ENCODE peak calls at places on chromosomes 7 and 10, in six cellular contexts. D is Karpas-422; X is frontal cortex; Y is IMR-90; G is stimulated activated CD4-positive, alpha-beta T cell treated with anti-CD3 and anti-CD28 coated beads, Interleukin-12 subunit alpha, Interleukin-12 subunit beta, amount 100 ng/mL, for 4 hours; Z is NCI-H446 treated with DMSO at 0.1 percent for 48 hours. E is an unnamed sample.
A peak's percentile ranks its signal among the peaks of the same experiment; 100 is the strongest.

GRCh38 chr10:20890009-20890408 is 7.1 kb downstream of the NEBL start:
- DNase-seq in G (no peak), X (no peak), Z (no peak), D (no peak), Y (no peak), E (no peak)

GRCh38 chr7:33895025-33895804 is 10.1 kb upstream of the BMPER start:
- DNase-seq in Z (peak; percentile 61), X (no peak), D (peak; percentile 88), G (peak; percentile 68), Y (peak; percentile 75), E (no peak)

GRCh38 chr10:70190581-70190980 is 20.3 kb upstream of the SAR1A start:
- DNase-seq in X (no peak), Y (no peak), Z (no peak), G (no peak), D (no peak), E (no peak)

GRCh38 chr10:32887481-32887880 is 70.5 kb downstream of the ITGB1 start:
- DNase-seq in Z (no peak), Y (no peak), X (no peak), D (no peak), G (no peak), E (no peak)

GRCh38 chr7:2450198-2451107 is 25.7 kb downstream of the GRIFIN start:
- DNase-seq in G (no peak), X (no peak), Z (no peak), Y (no peak), D (no peak), E (no peak)

GRCh38 chr10:117175901-117176534 is 21.3 kb upstream of the KCNK18 start:
- DNase-seq in G (peak; percentile 79), D (peak; percentile 87), X (no peak), Z (no peak), Y (peak; percentile 68), E (peak; percentile 41)

GRCh38 chr10:97895915-97896314 is 46.3 kb downstream of the GOLGA7B start:
- DNase-seq in Y (no peak), X (no peak), G (no peak), D (no peak), Z (no peak), E (no peak)

GRCh38 chr7:36272567-36273269 is 116.9 kb upstream of the ANLN start:
- DNase-seq in Z (no peak), G (no peak), Y (peak; percentile 35), X (no peak), D (no peak), E (no peak)

GRCh38 chr7:139675127-139676110 is 102.4 kb downstream of the HIPK2 start:
- DNase-seq in G (no peak), D (no peak), X (no peak), Z (peak; percentile 73), Y (peak; percentile 38), E (no peak)

GRCh38 chr10:97640174-97640867 is at the start of gene PI4K2A:
- DNase-seq in D (peak; percentile 97), Y (peak; percentile 99), Z (peak; percentile 95), X (peak; percentile 98), G (peak; percentile 97), E (peak; percentile 99)

GRCh38 chr7:31020652-31021051 is 31.5 kb upstream of the ADCYAP1R1 start:
- DNase-seq in X (no peak), Y (no peak), G (no peak), Z (no peak), D (no peak), E (no peak)

GRCh38 chr10:24465124-24465874 is 256.4 kb downstream of the KIAA1217 start:
- DNase-seq in D (no peak), X (no peak), Z (no peak), G (no peak), Y (peak; percentile 91), E (peak; percentile 85)

GRCh38 chr7:55223023-55223422 is 142.1 kb upstream of the LANCL2 start:
- DNase-seq in D (no peak), Z (no peak), X (no peak), Y (no peak), G (no peak), E (no peak)

GRCh38 chr10:22308390-22308789 is 7.8 kb upstream of the COMMD3 start:
- DNase-seq in D (no peak), X (no peak), G (no peak), Z (no peak), Y (peak; percentile 53), E (peak; percentile 53)

GRCh38 chr10:126090911-126091728 is 194.8 kb downstream of the FANK1 start:
- DNase-seq in Y (peak; percentile 97), Z (no peak), G (no peak), D (no peak), X (no peak), E (peak; percentile 98)

E was measured in stromal cell of bone marrow.